ENCODE peak calls at places on chromosomes 5 and 9, in ten cellular contexts. H is NB4, X is heart left ventricle, B is IMR-90, S is upper lobe of left lung, G is transverse colon, A is tibial nerve, L is A549, Z is gastrocnemius medialis, Y is endothelial cell of umbilical vein. K is an unnamed sample.

GRCh38 chr9:77547113-77547731 is 100.9 kb downstream of the GNA14 start:
- DNase-seq in H (no peak), X (no peak), B (no peak), S (no peak), G (no peak), A (no peak), L (no peak), Z (no peak), Y (no peak), K (no peak)

GRCh38 chr9:77016526-77017504 is 2.6 kb upstream of the FOXB2 start:
- DNase-seq in H (no peak), X (no peak), B (no peak), S (no peak), G (no peak), A (no peak), L (no peak), Z (no peak), Y (no peak), K (no peak)

GRCh38 chr5:34657550-34657921 is 1.4 kb downstream of the RAI14 start:
- DNase-seq in H (no peak), X (no peak), B (peak), S (peak), G (peak), A (no peak), L (peak), Z (no peak), Y (peak), K (peak)

GRCh38 chr5:92634883-92635282 is 946.1 kb downstream of the NR2F1-AS1 start:
- DNase-seq in H (no peak), X (no peak), B (no peak), S (no peak), G (peak), A (no peak), L (no peak), Z (no peak), Y (no peak), K (no peak)

GRCh38 chr9:92954886-92955285 is 7.6 kb downstream of the FGD3 start:
- DNase-seq in H (no peak), X (no peak), B (no peak), S (no peak), G (no peak), A (no peak), L (no peak), Z (no peak), Y (no peak), K (no peak)

GRCh38 chr9:113215142-113215541 is 5.9 kb downstream of the FKBP15 start:
- DNase-seq in H (peak), X (no peak), B (peak), S (no peak), G (no peak), A (no peak), L (no peak), Z (no peak), Y (peak), K (no peak)

GRCh38 chr5:157384971-157385709 is 74.9 kb upstream of the NIPAL4 start:
- DNase-seq in H (no peak), X (no peak), B (peak), S (no peak), G (peak), A (peak), L (peak), Z (peak), Y (peak), K (peak)

GRCh38 chr9:129415031-129415953 is 205.6 kb downstream of the C9orf50 start:
- DNase-seq in H (no peak), X (peak), B (no peak), S (no peak), G (no peak), A (no peak), L (no peak), Z (no peak), Y (no peak), K (no peak)

GRCh38 chr5:142547445-142548374 is 138.2 kb downstream of the FGF1 start:
- DNase-seq in H (no peak), X (no peak), B (no peak), S (no peak), G (no peak), A (no peak), L (no peak), Z (no peak), Y (no peak), K (no peak)

GRCh38 chr9:133741716-133742115 is 3.6 kb upstream of the SARDH start:
- DNase-seq in H (no peak), X (no peak), B (no peak), S (no peak), G (no peak), A (no peak), L (no peak), Z (no peak), Y (no peak), K (no peak)

GRCh38 chr5:9903806-9904205 is 273.7 kb upstream of the TAS2R1 start:
- DNase-seq in H (peak), X (no peak), B (peak), S (no peak), G (no peak), A (no peak), L (no peak), Z (no peak), Y (no peak), K (no peak)

GRCh38 chr5:172059661-172060100 is 53.2 kb upstream of the FBXW11 start:
- DNase-seq in H (peak), X (no peak), B (no peak), S (no peak), G (no peak), A (no peak), L (peak), Z (no peak), Y (peak), K (peak)

GRCh38 chr9:33453286-33453882 is 6.0 kb upstream of the AQP3 start:
- DNase-seq in H (peak), X (no peak), B (no peak), S (no peak), G (no peak), A (no peak), L (no peak), Z (no peak), Y (no peak), K (no peak)

GRCh38 chr9:107606149-107606790 is 116.7 kb upstream of the KLF4 start:
- DNase-seq in H (no peak), X (no peak), B (no peak), S (no peak), G (peak), A (no peak), L (no peak), Z (no peak), Y (no peak), K (no peak)

GRCh38 chr9:17318821-17319320 is 184.0 kb downstream of the CNTLN start:
- DNase-seq in H (no peak), X (no peak), B (peak), S (no peak), G (no peak), A (no peak), L (no peak), Z (no peak), Y (no peak), K (no peak)

GRCh38 chr5:103120607-103121200 is 603 bp downstream of the PPIP5K2 start:
- DNase-seq in H (peak), X (no peak), B (peak), S (peak), G (peak), A (no peak), L (no peak), Z (no peak), Y (peak), K (no peak)

GRCh38 chr9:133844876-133845658 is 106.9 kb upstream of the SARDH start:
- DNase-seq in H (peak), X (peak), B (peak), S (peak), G (peak), A (peak), L (no peak), Z (peak), Y (peak), K (no peak)

GRCh38 chr5:177409043-177409801 is at the start of gene F12:
- DNase-seq in H (no peak), X (no peak), B (no peak), S (no peak), G (no peak), A (no peak), L (no peak), Z (no peak), Y (no peak), K (no peak)

GRCh38 chr9:104586496-104587180 is 12.6 kb downstream of the OR13C5 start:
- DNase-seq in H (no peak), X (no peak), B (no peak), S (no peak), G (no peak), A (no peak), L (no peak), Z (no peak), Y (no peak), K (no peak)

GRCh38 chr5:42989198-42989597 is 50.9 kb downstream of the ANXA2R start:
- DNase-seq in H (no peak), X (no peak), B (no peak), S (no peak), G (no peak), A (no peak), L (no peak), Z (no peak), Y (no peak), K (no peak)

GRCh38 chr5:14414007-14414406 is 167.6 kb upstream of the OTULINL start:
- DNase-seq in H (no peak), X (no peak), B (no peak), S (no peak), G (no peak), A (no peak), L (no peak), Z (no peak), Y (no peak), K (no peak)

GRCh38 chr5:16773990-16774389 is 157.2 kb upstream of the RETREG1 start:
- DNase-seq in H (no peak), X (no peak), B (peak), S (no peak), G (no peak), A (no peak), L (no peak), Z (no peak), Y (no peak), K (no peak)

GRCh38 chr5:179265529-179266290 is 79.6 kb downstream of the ADAMTS2 start:
- DNase-seq in H (no peak), X (peak), B (peak), S (peak), G (peak), A (peak), L (no peak), Z (peak), Y (no peak), K (peak)

GRCh38 chr9:129574911-129575574 is 45.9 kb downstream of the C9orf50 start:
- DNase-seq in H (no peak), X (no peak), B (peak), S (no peak), G (no peak), A (no peak), L (no peak), Z (no peak), Y (no peak), K (no peak)

GRCh38 chr5:124289641-124290201 is 456.7 kb downstream of the ZNF608 start:
- DNase-seq in H (no peak), X (no peak), B (no peak), S (peak), G (peak), A (no peak), L (no peak), Z (no peak), Y (no peak), K (no peak)

GRCh38 chr9:122580360-122580759 is 2.8 kb downstream of the OR1L8 start:
- DNase-seq in H (no peak), X (no peak), B (peak), S (no peak), G (no peak), A (no peak), L (peak), Z (no peak), Y (peak), K (peak)

GRCh38 chr9:94082956-94083355 is 1.3 kb upstream of the PTPDC1 start:
- DNase-seq in H (no peak), X (no peak), B (peak), S (peak), G (no peak), A (no peak), L (no peak), Z (no peak), Y (no peak), K (no peak)
- TF ChIP-seq POLR2A in H (no peak), X (no peak), B (no peak), S (no peak), G (no peak), A (no peak), L (no peak), Z (no peak), Y (no peak), K (no peak)

GRCh38 chr5:126422994-126423788 is at the start of gene GRAMD2B:
- DNase-seq in H (peak), X (peak), B (peak), S (peak), G (peak), A (peak), L (peak), Z (peak), Y (peak), K (peak)
- TF ChIP-seq POLR2A in H (no peak), X (peak), B (peak), S (peak), G (peak), A (peak), L (peak), Z (peak), Y (no peak), K (peak)

GRCh38 chr9:124342946-124343485 is 72.2 kb downstream of the PSMB7 start:
- DNase-seq in H (peak), X (peak), B (peak), S (no peak), G (peak), A (peak), L (peak), Z (peak), Y (no peak), K (peak)
- TF ChIP-seq POLR2A in H (no peak), X (no peak), B (peak), S (no peak), G (no peak), A (no peak), L (no peak), Z (no peak), Y (no peak), K (peak)

GRCh38 chr9:132406554-132407122 is at the start of gene TTF1:
- DNase-seq in H (peak), X (peak), B (peak), S (peak), G (peak), A (peak), L (peak), Z (peak), Y (peak), K (peak)
- TF ChIP-seq POLR2A in H (peak), X (no peak), B (peak), S (peak), G (no peak), A (no peak), L (peak), Z (no peak), Y (peak), K (peak)

GRCh38 chr5:139124774-139125391 is 73.3 kb downstream of the SIL1 start:
- DNase-seq in H (no peak), X (no peak), B (no peak), S (no peak), G (no peak), A (no peak), L (no peak), Z (no peak), Y (no peak), K (no peak)
- TF ChIP-seq POLR2A in H (no peak), X (no peak), B (no peak), S (no peak), G (no peak), A (no peak), L (no peak), Z (no peak), Y (no peak), K (no peak)

GRCh38 chr9:136945333-136946227 is 537 bp downstream of the C8G start:
- DNase-seq in H (no peak), X (peak), B (no peak), S (no peak), G (no peak), A (no peak), L (no peak), Z (no peak), Y (no peak), K (no peak)
- TF ChIP-seq POLR2A in H (no peak), X (no peak), B (no peak), S (no peak), G (no peak), A (no peak), L (no peak), Z (no peak), Y (no peak), K (no peak)

GRCh38 chr5:79689541-79690466 is at the start of gene CMYA5:
- DNase-seq in H (no peak), X (peak), B (peak), S (peak), G (peak), A (no peak), L (no peak), Z (peak), Y (no peak), K (no peak)
- TF ChIP-seq POLR2A in H (no peak), X (peak), B (no peak), S (no peak), G (no peak), A (no peak), L (no peak), Z (peak), Y (no peak), K (no peak)

GRCh38 chr9:124818431-124819281 is 34.6 kb upstream of the WDR38 start:
- DNase-seq in H (peak), X (no peak), B (peak), S (peak), G (no peak), A (no peak), L (no peak), Z (peak), Y (no peak), K (peak)
- TF ChIP-seq POLR2A in H (no peak), X (no peak), B (no peak), S (no peak), G (no peak), A (no peak), L (no peak), Z (no peak), Y (no peak), K (peak)

GRCh38 chr5:65926893-65927292 is 518 bp downstream of the ERBIN start:
- DNase-seq in H (peak), X (no peak), B (no peak), S (peak), G (peak), A (no peak), L (no peak), Z (no peak), Y (no peak), K (no peak)
- TF ChIP-seq POLR2A in H (no peak), X (no peak), B (no peak), S (no peak), G (no peak), A (no peak), L (no peak), Z (no peak), Y (no peak), K (no peak)

DNA sequence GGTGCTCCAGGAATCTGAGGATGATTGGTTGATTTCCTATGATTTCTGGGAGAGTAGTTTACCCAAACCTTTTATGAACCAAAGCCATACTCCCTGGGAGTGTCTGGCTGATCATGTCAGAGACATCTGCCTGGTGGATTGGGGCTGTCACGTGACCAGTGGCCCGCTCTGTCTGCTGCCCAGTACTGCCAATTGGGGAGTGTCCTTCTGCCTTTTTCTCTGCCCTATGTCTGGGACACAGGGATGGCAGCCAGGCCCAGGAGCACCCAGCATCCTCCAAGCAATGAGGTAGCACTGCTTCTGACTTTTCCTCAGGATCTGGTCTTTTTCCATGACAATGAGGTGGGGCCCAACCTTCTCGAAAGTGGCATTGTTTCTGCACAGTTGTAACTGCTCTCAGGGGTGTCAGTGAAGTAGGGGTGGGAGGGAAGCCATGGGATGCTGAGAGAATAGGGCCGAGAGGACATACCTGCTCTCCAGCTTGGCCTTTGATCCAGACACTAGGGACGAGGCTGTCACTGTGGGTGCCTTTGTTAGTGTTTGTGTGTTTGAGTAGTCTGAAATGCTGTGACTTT is 21.8 kb downstream of the DAPK1 start:
- DNase-seq in H (no peak), X (no peak), B (no peak), S (no peak), G (no peak), A (no peak), L (no peak), Z (peak), Y (no peak), K (no peak)
- TF ChIP-seq POLR2A in H (no peak), X (no peak), B (no peak), S (no peak), G (no peak), A (no peak), L (no peak), Z (no peak), Y (no peak), K (no peak)